ENCODE peak calls at places on chromosomes 7 and 10, in eight cellular contexts. C is neural progenitor cell, J is fibroblast of lung, W is small intestine, O is right atrium auricular region, Q is psoas muscle, T is K562, E is DND-41. Y is an unnamed sample.

GRCh38 chr7:5695037-5695708 is 86.3 kb downstream of the RNF216 start:
- DNase-seq in O (no peak), J (peak; percentile 87), Q (peak; percentile 63), C (no peak), W (peak; percentile 31), E (peak; percentile 83), T (no peak), Y (peak; percentile 81)

GRCh38 chr10:26556756-26557640 is 118.9 kb downstream of the APBB1IP start:
- DNase-seq in E (peak; percentile 45), Q (no peak), C (peak; percentile 66), O (no peak), T (peak; percentile 34), J (peak; percentile 25), W (peak; percentile 60), Y (no peak)

GRCh38 chr7:18680576-18680975 is 185.0 kb downstream of the HDAC9 start:
- DNase-seq in C (no peak), W (no peak), T (no peak), J (no peak), O (no peak), Q (no peak), E (no peak), Y (no peak)

GRCh38 chr10:25388862-25389206 is 214.0 kb downstream of the GPR158 start:
- DNase-seq in W (no peak), Q (no peak), O (no peak), J (no peak), T (no peak), E (no peak), C (no peak), Y (no peak)

GRCh38 chr10:119285495-119286267 is 78.3 kb downstream of the GRK5 start:
- DNase-seq in C (no peak), T (no peak), Q (no peak), E (no peak), W (no peak), J (no peak), O (no peak), Y (no peak)

GRCh38 chr10:28986117-28986792 is 302.6 kb upstream of the LYZL1 start:
- DNase-seq in W (no peak), O (no peak), E (no peak), J (peak; percentile 17), T (no peak), C (no peak), Q (no peak), Y (no peak)

GRCh38 chr7:95144256-95144655 is 180.1 kb downstream of the PON1 start:
- DNase-seq in O (no peak), J (no peak), E (no peak), W (no peak), T (no peak), Q (no peak), C (no peak), Y (no peak)

GRCh38 chr10:13809447-13809846 is 222.7 kb downstream of the PRPF18 start:
- DNase-seq in W (no peak), O (no peak), J (no peak), C (peak; percentile 72), T (no peak), Q (no peak), E (no peak), Y (no peak)

GRCh38 chr10:28587970-28588290 is 55.0 kb downstream of the WAC start:
- DNase-seq in Q (no peak), J (peak; percentile 84), E (no peak), T (no peak), W (peak; percentile 64), C (no peak), O (no peak), Y (no peak)

GRCh38 chr7:147279951-147280350 is 1163.3 kb downstream of the CNTNAP2 start:
- DNase-seq in T (no peak), W (no peak), O (no peak), Q (no peak), C (peak; percentile 43), E (no peak), J (no peak), Y (no peak)

GRCh38 chr7:21580073-21580521 is 37.3 kb downstream of the DNAH11 start:
- DNase-seq in C (no peak), W (peak; percentile 2), Q (no peak), O (no peak), J (peak; percentile 94), T (no peak), E (no peak), Y (no peak)

GRCh38 chr7:127751062-127751722 is 99.2 kb downstream of the SND1 start:
- DNase-seq in T (no peak), E (no peak), J (peak; percentile 60), W (no peak), C (peak; percentile 62), O (no peak), Q (no peak), Y (no peak)

GRCh38 chr10:78847486-78847885 is 221.3 kb upstream of the ZMIZ1 start:
- DNase-seq in O (no peak), Q (no peak), J (no peak), W (no peak), T (no peak), C (no peak), E (no peak), Y (no peak)

GRCh38 chr7:113548561-113548960 is 370.2 kb downstream of the PPP1R3A start:
- DNase-seq in W (no peak), O (no peak), T (no peak), J (no peak), C (no peak), E (no peak), Q (no peak), Y (no peak)

GRCh38 chr10:14200645-14201534 is 129.8 kb downstream of the FRMD4A start:
- DNase-seq in T (peak; percentile 32), C (peak; percentile 55), W (no peak), E (no peak), O (no peak), J (no peak), Q (no peak), Y (no peak)

GRCh38 chr7:94040254-94040653 is 36.1 kb upstream of the BET1 start:
- DNase-seq in C (peak; percentile 27), T (no peak), O (no peak), W (no peak), Q (no peak), J (no peak), E (no peak), Y (no peak)

GRCh38 chr7:83782628-83783027 is 133.7 kb upstream of the SEMA3E start:
- DNase-seq in J (peak; percentile 8), O (no peak), W (no peak), C (no peak), Q (no peak), T (no peak), E (no peak), Y (no peak)

GRCh38 chr10:103082683-103083082 is 110.4 kb downstream of the NT5C2 start:
- DNase-seq in E (no peak), J (no peak), T (no peak), O (no peak), Q (no peak), C (no peak), W (no peak), Y (no peak)

GRCh38 chr7:106139253-106140251 is 27.4 kb upstream of the SYPL1 start:
- DNase-seq in Q (peak; percentile 68), C (no peak), O (no peak), T (no peak), W (no peak), J (peak; percentile 49), E (no peak), Y (no peak)

GRCh38 chr7:101625076-101625914 is 3.8 kb downstream of the MYL10 start:
- DNase-seq in J (no peak), T (no peak), O (no peak), W (no peak), E (no peak), Q (no peak), C (peak; percentile 56), Y (no peak)

GRCh38 chr7:141737118-141737835 is 881 bp upstream of the SSBP1 start:
- DNase-seq in T (peak; percentile 46), E (peak; percentile 15), J (peak; percentile 38), C (no peak), Q (no peak), W (peak; percentile 74), O (no peak), Y (no peak)

GRCh38 chr10:21087476-21087875 is 190.4 kb upstream of the NEBL start:
- DNase-seq in J (no peak), Q (no peak), W (no peak), T (no peak), E (no peak), O (no peak), C (no peak), Y (no peak)
- H3K27ac ChIP-seq in J (no peak overlapping the region), Q (no peak overlapping the region), W (no peak overlapping the region), T (no peak overlapping the region), E (no peak overlapping the region), O (no peak overlapping the region), C (no peak overlapping the region), Y (no peak overlapping the region)

GRCh38 chr10:121702351-121703320 is 104.4 kb upstream of the FGFR2 start:
- DNase-seq in O (no peak), J (no peak), W (no peak), T (no peak), E (no peak), C (no peak), Q (no peak), Y (no peak)
- H3K27ac ChIP-seq in O (no peak overlapping the region), J (no peak overlapping the region), W (no peak overlapping the region), T (no peak overlapping the region), E (no peak overlapping the region), C (no peak overlapping the region), Q (no peak overlapping the region), Y (no peak overlapping the region)

DNA sequence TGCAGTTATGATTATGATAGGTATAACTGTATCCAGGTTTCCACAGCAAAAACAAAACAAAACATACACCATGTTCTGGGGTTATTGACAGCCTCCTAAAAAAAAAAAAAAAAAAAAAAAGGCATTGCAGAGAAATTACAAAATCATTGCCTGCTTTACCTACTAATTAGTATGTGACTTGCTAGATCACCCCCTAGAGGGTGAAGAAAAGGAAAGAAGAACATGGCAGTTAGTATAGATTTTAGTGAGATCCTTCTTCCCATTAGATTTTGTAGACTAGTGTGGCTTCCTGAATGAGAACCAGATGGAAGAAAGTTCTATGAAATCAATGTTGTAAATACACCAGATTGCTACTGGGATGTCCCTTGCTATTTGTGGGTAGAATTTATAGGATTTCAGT is 24.0 kb upstream of the AGBL3 start:
- DNase-seq in C (no peak), T (no peak), W (no peak), E (no peak), J (no peak), O (no peak), Q (no peak), Y (no peak)
- H3K27ac ChIP-seq in C (no peak overlapping the region), T (no peak overlapping the region), W (no peak overlapping the region), E (no peak overlapping the region), J (no peak overlapping the region), O (no peak overlapping the region), Q (no peak overlapping the region), Y (peak overlapping the region; percentile 26)

DNA sequence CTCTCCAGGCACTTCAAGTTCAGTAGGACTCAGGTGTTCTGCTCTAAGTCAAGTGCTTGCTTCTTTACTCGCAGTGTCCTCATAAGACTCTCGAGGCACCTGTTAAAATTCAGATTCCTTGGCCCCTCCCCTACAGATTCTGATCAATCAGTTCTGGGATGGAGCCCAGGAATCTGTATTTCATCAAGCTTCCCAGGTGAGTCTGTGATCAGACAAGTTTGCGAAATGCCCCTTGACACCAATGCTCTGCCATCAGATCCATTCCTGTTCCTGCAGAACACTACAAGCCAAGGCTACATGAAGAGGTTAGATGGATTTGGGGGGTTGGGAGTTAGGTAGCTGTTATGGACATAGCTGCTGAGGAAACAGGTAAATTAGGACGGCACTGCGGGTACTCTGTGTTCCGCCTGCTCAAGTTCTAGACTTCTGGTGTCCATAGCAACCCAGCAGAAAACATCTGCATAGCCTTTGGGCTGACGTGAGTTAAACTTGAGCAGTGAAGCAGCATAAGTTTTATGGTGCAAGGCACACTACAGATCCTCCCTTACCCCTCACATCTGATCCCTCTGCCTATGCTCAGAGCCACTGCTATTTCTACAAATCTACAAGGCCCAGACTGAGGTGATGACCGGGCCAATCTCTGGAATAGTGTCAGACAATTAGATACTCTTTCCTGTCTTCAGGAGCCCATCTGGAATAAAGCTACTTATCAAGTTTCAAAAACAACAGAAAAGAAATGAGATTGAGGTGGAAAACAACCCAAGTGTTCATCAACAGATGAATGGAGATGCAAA is 6.9 kb upstream of the NCOA4 start:
- DNase-seq in C (no peak), W (no peak), E (no peak), Q (no peak), J (no peak), T (no peak), O (no peak), Y (no peak)
- H3K27ac ChIP-seq in C (no peak overlapping the region), W (no peak overlapping the region), E (no peak overlapping the region), Q (no peak overlapping the region), J (no peak overlapping the region), T (no peak overlapping the region), O (no peak overlapping the region), Y (no peak overlapping the region)